ENCODE peak calls at places on chromosomes 12 and 14, in four cellular contexts. S is IMR-90, J is colonic mucosa, D is right cardiac atrium. X is an unnamed sample.

GRCh38 chr12:75641031-75641780 is 129.8 kb upstream of the KRR1 start:
- DNase-seq in J (no peak), D (no peak), S (peak; percentile 80), X (no peak)

GRCh38 chr14:74085047-74085637 is 386 bp downstream of the LIN52 start:
- DNase-seq in J (no peak), D (peak; percentile 27), S (peak; percentile 55), X (peak; percentile 17)

GRCh38 chr12:122058750-122059149 is 19.8 kb upstream of the MLXIP start:
- DNase-seq in S (no peak), D (no peak), J (no peak), X (no peak)

GRCh38 chr12:64450711-64451486 is 1.0 kb upstream of the TBK1 start:
- DNase-seq in J (peak; percentile 22), D (no peak), S (peak; percentile 19), X (no peak)

GRCh38 chr12:124433147-124433874 is 134.1 kb downstream of the NCOR2 start:
- DNase-seq in S (no peak), J (no peak), D (peak; percentile 81), X (peak; percentile 95)

GRCh38 chr12:12319501-12320322 is 30.3 kb downstream of the MANSC1 start:
- DNase-seq in S (no peak), D (no peak), J (peak; percentile 44), X (no peak)

GRCh38 chr12:25960176-25960575 is 1.7 kb downstream of the RASSF8 start:
- DNase-seq in J (no peak), D (peak; percentile 37), S (peak; percentile 28), X (no peak)

GRCh38 chr14:99133563-99134332 is 138.2 kb downstream of the BCL11B start:
- DNase-seq in S (no peak), J (no peak), D (peak; percentile 34), X (peak; percentile 74)

GRCh38 chr14:61388976-61389576 is 67.7 kb downstream of the PRKCH start:
- DNase-seq in J (no peak), S (no peak), D (no peak), X (no peak)

GRCh38 chr12:1034726-1035457 is 43.9 kb downstream of the ERC1 start:
- DNase-seq in D (no peak), J (no peak), S (no peak), X (no peak)

GRCh38 chr12:107891967-107892366 is 117.5 kb downstream of the ASCL4 start:
- DNase-seq in J (no peak), S (peak; percentile 4), D (no peak), X (no peak)

GRCh38 chr14:74980746-74981661 is 21.7 kb upstream of the EIF2B2 start:
- DNase-seq in J (no peak), D (peak; percentile 57), S (peak; percentile 19), X (peak; percentile 59)

GRCh38 chr12:55428844-55429243 is 2.8 kb downstream of the OR6C76 start:
- DNase-seq in J (no peak), S (no peak), D (no peak), X (no peak)

GRCh38 chr12:12070674-12071661 is at the start of gene BCL2L14:
- DNase-seq in J (peak; percentile 71), S (no peak), D (no peak), X (no peak)

GRCh38 chr12:228846-229200 is 14.9 kb upstream of the SLC6A12 start:
- DNase-seq in S (no peak), J (no peak), D (no peak), X (no peak)

GRCh38 chr14:55071870-55072640 is 20.6 kb downstream of the MAPK1IP1L start:
- DNase-seq in J (no peak), D (peak; percentile 44), S (peak; percentile 94), X (no peak)

GRCh38 chr12:108821407-108822397 is 35.7 kb downstream of the SSH1 start:
- DNase-seq in S (peak; percentile 69), J (no peak), D (no peak), X (no peak)

GRCh38 chr12:124397807-124398577 is 103.1 kb downstream of the RFLNA start:
- DNase-seq in J (peak; percentile 73), S (peak; percentile 41), D (peak; percentile 57), X (peak; percentile 82)

GRCh38 chr12:32336261-32336660 is 63.1 kb upstream of the FGD4 start:
- DNase-seq in S (no peak), J (no peak), D (no peak), X (no peak)

GRCh38 chr12:114697741-114698565 is 14.0 kb upstream of the TBX3 start:
- DNase-seq in D (no peak), S (no peak), J (no peak), X (no peak)

GRCh38 chr14:61475316-61475715 is 153.9 kb downstream of the PRKCH start:
- DNase-seq in D (no peak), S (peak; percentile 84), J (no peak), X (no peak)

GRCh38 chr12:116247377-116247776 is 30.1 kb downstream of the MED13L start:
- DNase-seq in D (no peak), J (no peak), S (peak; percentile 80), X (no peak)

GRCh38 chr14:99535908-99536778 is 54.9 kb downstream of the CCNK start:
- DNase-seq in J (no peak), D (no peak), S (no peak), X (no peak)

GRCh38 chr14:52802597-52802996 is 11.2 kb upstream of the GNPNAT1 start:
- DNase-seq in J (no peak), D (no peak), S (peak; percentile 92), X (no peak)

GRCh38 chr14:78182722-78183121 is 12.5 kb downstream of the NRXN3 start:
- DNase-seq in S (no peak), J (no peak), D (no peak), X (no peak)
- H3K9me3 ChIP-seq in S (peaks cover 35% of the 10 kb centered on the region), J (no peaks in the 10 kb centered on the region), D (no peaks in the 10 kb centered on the region), X (no peaks in the 10 kb centered on the region)

GRCh38 chr12:88579941-88580871 is at the start of gene KITLG:
- DNase-seq in S (peak; percentile 87), D (peak; percentile 88), J (peak; percentile 88), X (peak; percentile 88)
- H3K27me3 ChIP-seq in S (no peaks in the 10 kb centered on the region), D (no peaks in the 10 kb centered on the region), J (no peaks in the 10 kb centered on the region), X (no peaks in the 10 kb centered on the region)

GRCh38 chr14:23361763-23362162 is 3.2 kb downstream of the EFS start:
- DNase-seq in D (no peak), J (no peak), S (no peak), X (no peak)
- H3K27ac ChIP-seq in D (no peak overlapping the region), J (no peak overlapping the region), S (no peak overlapping the region), X (no peak overlapping the region)

GRCh38 chr12:68568878-68569569 is 41.7 kb upstream of the RAP1B start:
- DNase-seq in D (no peak), S (no peak), J (peak; percentile 48), X (no peak)
- H3K9me3 ChIP-seq in D (no peaks in the 10 kb centered on the region), S (no peaks in the 10 kb centered on the region), J (no peaks in the 10 kb centered on the region), X (no peaks in the 10 kb centered on the region)

DNA sequence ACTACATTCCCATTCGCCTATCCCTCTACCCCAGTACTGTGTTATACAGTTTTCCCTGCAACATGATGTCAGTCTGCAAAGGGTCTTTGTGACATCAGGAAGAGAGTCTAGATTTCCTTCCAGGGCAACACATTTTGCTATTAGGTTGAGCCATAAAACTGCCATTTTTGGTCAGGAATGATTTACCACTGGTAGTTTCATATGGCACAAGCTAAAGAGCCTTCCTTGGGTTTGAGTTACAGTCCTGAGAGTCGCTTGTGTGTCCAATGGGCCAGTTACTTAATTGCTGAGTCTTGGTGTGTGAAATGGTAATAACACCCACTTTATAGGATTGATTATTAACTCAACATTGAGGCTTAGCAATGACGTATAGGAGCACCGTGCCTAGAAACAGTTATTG is 22.6 kb upstream of the AMIGO2 start:
- DNase-seq in D (no peak), S (no peak), J (no peak), X (no peak)
- H3K27me3 ChIP-seq in D (no peaks in the 10 kb centered on the region), S (no peaks in the 10 kb centered on the region), J (no peaks in the 10 kb centered on the region), X (no peaks in the 10 kb centered on the region)

X was measured in psoas muscle.